ENCODE peak calls at places on chromosome 12, in four cellular contexts. K is mesothelial cell of epicardium, D is mucosa of gallbladder, L is tibial artery. E is an unnamed sample.

GRCh38 chr12:4766445-4766844 is 46.2 kb downstream of the GALNT8 start:
- DNase-seq in K (no peak), D (no peak), L (no peak), E (no peak)

GRCh38 chr12:109458086-109458485 is 19.0 kb downstream of the KCTD10 start:
- DNase-seq in K (no peak), D (no peak), L (no peak), E (no peak)

GRCh38 chr12:111570090-111570961 is 28.8 kb downstream of the ATXN2 start:
- DNase-seq in K (no peak), D (no peak), L (no peak), E (no peak)

GRCh38 chr12:95443458-95443857 is 30.5 kb upstream of the METAP2 start:
- DNase-seq in K (no peak), D (no peak), L (no peak), E (no peak)

GRCh38 chr12:82596484-82596883 is 90.2 kb upstream of the TMTC2 start:
- DNase-seq in K (no peak), D (no peak), L (no peak), E (peak)

GRCh38 chr12:123748171-123748570 is 13.9 kb upstream of the DNAH10 start:
- DNase-seq in K (no peak), D (no peak), L (no peak), E (no peak)

GRCh38 chr12:48820406-48820805 is 2.1 kb downstream of the CACNB3 start:
- DNase-seq in K (no peak), D (no peak), L (no peak), E (no peak)

GRCh38 chr12:92502417-92503028 is 200.3 kb upstream of the PLEKHG7 start:
- DNase-seq in K (no peak), D (peak), L (no peak), E (no peak)

GRCh38 chr12:121767525-121768016 is 25.9 kb downstream of the RHOF start:
- DNase-seq in K (no peak), D (no peak), L (peak), E (peak)

GRCh38 chr12:115037830-115038229 is 353.9 kb upstream of the TBX3 start:
- DNase-seq in K (no peak), D (no peak), L (no peak), E (peak)

GRCh38 chr12:1795221-1795784 is 25.1 kb upstream of the LRTM2 start:
- DNase-seq in K (no peak), D (no peak), L (no peak), E (no peak)

GRCh38 chr12:67541625-67541991 is 106.9 kb upstream of the DYRK2 start:
- DNase-seq in K (peak), D (no peak), L (no peak), E (peak)

GRCh38 chr12:62006076-62006732 is 254.0 kb upstream of the USP15 start:
- DNase-seq in K (no peak), D (peak), L (no peak), E (peak)

GRCh38 chr12:25866586-25867378 is 91.7 kb upstream of the RASSF8 start:
- DNase-seq in K (no peak), D (no peak), L (no peak), E (no peak)

GRCh38 chr12:45737638-45738037 is 8.1 kb downstream of the ARID2 start:
- DNase-seq in K (no peak), D (no peak), L (no peak), E (no peak)

GRCh38 chr12:39622306-39622705 is 2.7 kb upstream of the ABCD2 start:
- DNase-seq in K (no peak), D (no peak), L (no peak), E (no peak)

GRCh38 chr12:110508071-110508586 is 6.0 kb downstream of the RAD9B start:
- DNase-seq in K (no peak), D (no peak), L (no peak), E (no peak)

GRCh38 chr12:12505544-12506501 is 56.8 kb downstream of the DUSP16 start:
- DNase-seq in K (no peak), D (no peak), L (no peak), E (peak)

GRCh38 chr12:15276088-15276698 is 46.1 kb upstream of the PTPRO start:
- DNase-seq in K (no peak), D (peak), L (no peak), E (peak)

GRCh38 chr12:13173012-13173441 is 23.5 kb upstream of the EMP1 start:
- DNase-seq in K (no peak), D (no peak), L (no peak), E (peak)

GRCh38 chr12:22979854-22980253 is 354.9 kb downstream of the ETNK1 start:
- DNase-seq in K (no peak), D (no peak), L (no peak), E (no peak)

GRCh38 chr12:63420206-63420644 is 248.1 kb downstream of the DPY19L2 start:
- DNase-seq in K (no peak), D (no peak), L (no peak), E (peak)

GRCh38 chr12:80702889-80703605 is 4.4 kb upstream of the MYF6 start:
- DNase-seq in K (no peak), D (no peak), L (no peak), E (no peak)

GRCh38 chr12:90905691-90906370 is 49.1 kb downstream of the CCER1 start:
- DNase-seq in K (no peak), D (no peak), L (no peak), E (no peak)

GRCh38 chr12:94618995-94619695 is 31.2 kb downstream of the TMCC3 start:
- DNase-seq in K (no peak), D (no peak), L (no peak), E (no peak)

GRCh38 chr12:8647968-8648367 is 14.7 kb downstream of the MFAP5 start:
- DNase-seq in K (no peak), D (no peak), L (no peak), E (no peak)

GRCh38 chr12:123254853-123255446 is 16.7 kb downstream of the CDK2AP1 start:
- DNase-seq in K (no peak), D (no peak), L (no peak), E (no peak)

GRCh38 chr12:108518716-108519496 is 3.8 kb downstream of the FICD start:
- DNase-seq in K (no peak), D (no peak), L (no peak), E (no peak)

GRCh38 chr12:6607751-6608591 is 792 bp upstream of the CHD4 start:
- DNase-seq in K (no peak), D (peak), L (peak), E (peak)

E was measured in thyroid gland.